ENCODE peak calls at places on chromosomes 4 and X, in four cellular contexts. One of them, this sample, is unnamed.

GRCh38 chr4:88027611-88028608 is 20.5 kb downstream of the PKD2 start:
- DNase-seq in NCI-H146: no peak
- DNase-seq in NCI-H1417: no peak
- DNase-seq in NCI-H1694: no peak
- DNase-seq in this sample: no peak

GRCh38 chr4:86894465-86894864 is 2.2 kb upstream of the C4orf36 start:
- DNase-seq in NCI-H1417: no peak
- DNase-seq in NCI-H146: no peak
- DNase-seq in NCI-H1694: no peak
- DNase-seq in this sample: no peak

GRCh38 chrX:39859991-39860861 is 237.5 kb downstream of the BCOR start:
- DNase-seq in NCI-H1694: peak
- DNase-seq in NCI-H146: peak
- DNase-seq in NCI-H1417: peak
- DNase-seq in this sample: no peak

GRCh38 chr4:87144346-87144745 is 76.1 kb downstream of the KLHL8 start:
- DNase-seq in NCI-H146: no peak
- DNase-seq in NCI-H1694: no peak
- DNase-seq in NCI-H1417: no peak
- DNase-seq in this sample: no peak

GRCh38 chrX:67781132-67781531 is 237.3 kb downstream of the AR start:
- DNase-seq in NCI-H1417: no peak
- DNase-seq in NCI-H146: no peak
- DNase-seq in NCI-H1694: no peak
- DNase-seq in this sample: no peak

GRCh38 chr4:139656614-139657486 is 8.8 kb upstream of the MGST2 start:
- DNase-seq in NCI-H146: peak
- DNase-seq in NCI-H1694: peak
- DNase-seq in NCI-H1417: peak
- DNase-seq in this sample: no peak

GRCh38 chr4:83582289-83582756 is 46.4 kb downstream of the GPAT3 start:
- DNase-seq in NCI-H146: peak
- DNase-seq in NCI-H1417: peak
- DNase-seq in NCI-H1694: peak
- DNase-seq in this sample: no peak

GRCh38 chrX:13197961-13198761 is 121.7 kb downstream of the ATXN3L start:
- DNase-seq in NCI-H1694: no peak
- DNase-seq in NCI-H146: peak
- DNase-seq in NCI-H1417: no peak
- DNase-seq in this sample: no peak

GRCh38 chr4:77600521-77601451 is 4.8 kb upstream of the CXCL13 start:
- DNase-seq in NCI-H1417: peak
- DNase-seq in NCI-H146: peak
- DNase-seq in NCI-H1694: no peak
- DNase-seq in this sample: no peak

GRCh38 chr4:157075811-157076577 is at the start of gene GLRB:
- DNase-seq in NCI-H1694: no peak
- DNase-seq in NCI-H146: peak
- DNase-seq in NCI-H1417: peak
- DNase-seq in this sample: no peak

GRCh38 chr4:70183168-70183939 is 12.2 kb upstream of the ODAM start:
- DNase-seq in NCI-H146: peak
- DNase-seq in NCI-H1417: peak
- DNase-seq in NCI-H1694: peak
- DNase-seq in this sample: peak

GRCh38 chr4:37977471-37978452 is 17.6 kb downstream of the PTTG2 start:
- DNase-seq in NCI-H146: peak
- DNase-seq in NCI-H1694: no peak
- DNase-seq in NCI-H1417: peak
- DNase-seq in this sample: no peak

GRCh38 chr4:87356832-87357526 is 34.0 kb downstream of the HSD17B11 start:
- DNase-seq in NCI-H1417: no peak
- DNase-seq in NCI-H1694: no peak
- DNase-seq in NCI-H146: no peak
- DNase-seq in this sample: no peak

GRCh38 chr4:19823781-19824180 is 427.9 kb upstream of the SLIT2 start:
- DNase-seq in NCI-H1694: no peak
- DNase-seq in NCI-H146: no peak
- DNase-seq in NCI-H1417: peak
- DNase-seq in this sample: no peak

GRCh38 chr4:165115301-165115700 is 2.6 kb upstream of the TMEM192 start:
- DNase-seq in NCI-H146: no peak
- DNase-seq in NCI-H1694: no peak
- DNase-seq in NCI-H1417: no peak
- DNase-seq in this sample: no peak

GRCh38 chr4:11669156-11669555 is 240.5 kb upstream of the HS3ST1 start:
- DNase-seq in NCI-H1417: no peak
- DNase-seq in NCI-H1694: no peak
- DNase-seq in NCI-H146: no peak
- DNase-seq in this sample: no peak

GRCh38 chrX:9758239-9758638 is 7.4 kb downstream of the GPR143 start:
- DNase-seq in NCI-H1694: no peak
- DNase-seq in NCI-H146: no peak
- DNase-seq in NCI-H1417: no peak
- DNase-seq in this sample: no peak

GRCh38 chr4:52057196-52057595 is 6.1 kb downstream of the SPATA18 start:
- DNase-seq in NCI-H1417: no peak
- DNase-seq in NCI-H146: no peak
- DNase-seq in NCI-H1694: no peak
- DNase-seq in this sample: no peak

GRCh38 chrX:72123471-72124185 is 8.1 kb downstream of the RTL5 start:
- DNase-seq in NCI-H1417: peak
- DNase-seq in NCI-H146: no peak
- DNase-seq in NCI-H1694: no peak
- DNase-seq in this sample: no peak

GRCh38 chr4:3077796-3078195 is 3.3 kb downstream of the HTT start:
- DNase-seq in NCI-H1694: no peak
- DNase-seq in NCI-H1417: no peak
- DNase-seq in NCI-H146: no peak
- DNase-seq in this sample: no peak

GRCh38 chrX:19094654-19095053 is 27.6 kb downstream of the ADGRG2 start:
- DNase-seq in NCI-H146: no peak
- DNase-seq in NCI-H1417: no peak
- DNase-seq in NCI-H1694: no peak
- DNase-seq in this sample: no peak

GRCh38 chr4:2075987-2076907 is 17.1 kb downstream of the NAT8L start:
- DNase-seq in NCI-H146: no peak
- DNase-seq in NCI-H1417: no peak
- DNase-seq in NCI-H1694: no peak
- DNase-seq in this sample: no peak

GRCh38 chr4:87192155-87192919 is 28.1 kb downstream of the KLHL8 start:
- DNase-seq in NCI-H1694: no peak
- DNase-seq in NCI-H1417: no peak
- DNase-seq in NCI-H146: no peak
- DNase-seq in this sample: no peak

GRCh38 chr4:102935716-102936115 is 66.9 kb downstream of the CISD2 start:
- DNase-seq in NCI-H1694: no peak
- DNase-seq in NCI-H146: no peak
- DNase-seq in NCI-H1417: no peak
- DNase-seq in this sample: no peak

GRCh38 chr4:83664741-83665140 is 128.8 kb downstream of the GPAT3 start:
- DNase-seq in NCI-H1417: no peak
- DNase-seq in NCI-H1694: no peak
- DNase-seq in NCI-H146: no peak
- DNase-seq in this sample: no peak

GRCh38 chr4:67452100-67452887 is 93.0 kb downstream of the CENPC start:
- DNase-seq in NCI-H146: no peak
- DNase-seq in NCI-H1694: no peak
- DNase-seq in NCI-H1417: no peak
- DNase-seq in this sample: no peak

GRCh38 chrX:130020661-130021324 is 38.4 kb downstream of the BCORL1 start:
- DNase-seq in NCI-H1694: no peak
- DNase-seq in NCI-H1417: no peak
- DNase-seq in NCI-H146: no peak
- DNase-seq in this sample: no peak

GRCh38 chr4:183276106-183276505 is 44.0 kb downstream of the CLDN22 start:
- DNase-seq in NCI-H1694: no peak
- DNase-seq in NCI-H1417: no peak
- DNase-seq in NCI-H146: no peak
- DNase-seq in this sample: no peak

GRCh38 chr4:152735302-152735917 is 44.1 kb downstream of the TIGD4 start:
- DNase-seq in NCI-H146: peak
- DNase-seq in NCI-H1694: peak
- DNase-seq in NCI-H1417: peak
- DNase-seq in this sample: no peak

GRCh38 chr4:121192500-121192899 is 28.4 kb upstream of the TNIP3 start:
- DNase-seq in NCI-H1417: peak
- DNase-seq in NCI-H1694: peak
- DNase-seq in NCI-H146: peak
- DNase-seq in this sample: no peak

GRCh38 chrX:107985032-107985431 is 2.9 kb upstream of the TEX13B start:
- DNase-seq in NCI-H1694: no peak
- DNase-seq in NCI-H1417: no peak
- DNase-seq in NCI-H146: no peak
- DNase-seq in this sample: no peak

GRCh38 chrX:17567821-17568220 is 169.5 kb upstream of the SCML1 start:
- DNase-seq in NCI-H1417: no peak
- DNase-seq in NCI-H146: no peak
- DNase-seq in NCI-H1694: no peak
- DNase-seq in this sample: no peak